ENCODE peak calls at places on chromosome 20, in six cellular contexts. J, M, Y, K, P and F are unnamed samples.

GRCh38 chr20:19834287-19834686 is 76.2 kb downstream of the RIN2 start:
- DNase-seq in J (no peak), M (no peak), Y (no peak), K (no peak), P (no peak), F (no peak)

GRCh38 chr20:19757973-19758887 is at the start of gene RIN2:
- DNase-seq in J (no peak), M (peak; percentile 92), Y (peak; percentile 93), K (peak; percentile 92), P (no peak), F (peak; percentile 90)

GRCh38 chr20:3051385-3052019 is 5.7 kb downstream of the MRPS26 start:
- DNase-seq in J (no peak), M (no peak), Y (no peak), K (no peak), P (no peak), F (no peak)

GRCh38 chr20:18734525-18735189 is 78.9 kb upstream of the SCP2D1 start:
- DNase-seq in J (no peak), M (no peak), Y (no peak), K (no peak), P (no peak), F (no peak)

GRCh38 chr20:40435146-40435545 is 253.9 kb downstream of the MAFB start:
- DNase-seq in J (no peak), M (no peak), Y (no peak), K (no peak), P (no peak), F (no peak)

GRCh38 chr20:3032624-3033023 is 10.8 kb upstream of the GNRH2 start:
- DNase-seq in J (no peak), M (no peak), Y (no peak), K (no peak), P (no peak), F (no peak)

GRCh38 chr20:38191654-38192053 is 26.6 kb upstream of the TGM2 start:
- DNase-seq in J (no peak), M (no peak), Y (no peak), K (no peak), P (no peak), F (no peak)

GRCh38 chr20:5161536-5162164 is 34.8 kb downstream of the CDS2 start:
- DNase-seq in J (no peak), M (no peak), Y (no peak), K (no peak), P (no peak), F (no peak)

GRCh38 chr20:9068896-9069663 is at the start of gene PLCB4:
- DNase-seq in J (no peak), M (peak; percentile 68), Y (peak; percentile 85), K (peak; percentile 60), P (peak; percentile 9), F (peak; percentile 20)

GRCh38 chr20:21739161-21739560 is 33.7 kb downstream of the PAX1 start:
- DNase-seq in J (no peak), M (no peak), Y (no peak), K (no peak), P (no peak), F (no peak)

GRCh38 chr20:19288061-19288460 is 75.6 kb downstream of the SLC24A3 start:
- DNase-seq in J (no peak), M (no peak), Y (no peak), K (no peak), P (no peak), F (no peak)

GRCh38 chr20:12838261-12838866 is 170.4 kb upstream of the SPTLC3 start:
- DNase-seq in J (no peak), M (no peak), Y (no peak), K (no peak), P (no peak), F (no peak)

GRCh38 chr20:41136695-41137411 is 490 bp upstream of the PLCG1 start:
- DNase-seq in J (no peak), M (peak; percentile 91), Y (peak; percentile 94), K (peak; percentile 94), P (peak; percentile 98), F (peak; percentile 93)

GRCh38 chr20:15675151-15675550 is 898.1 kb downstream of the KIF16B start:
- DNase-seq in J (no peak), M (no peak), Y (no peak), K (no peak), P (no peak), F (no peak)

GRCh38 chr20:13173201-13173600 is 47.9 kb upstream of the ISM1 start:
- DNase-seq in J (no peak), M (no peak), Y (no peak), K (no peak), P (no peak), F (no peak)

GRCh38 chr20:60262967-60263603 is 304.9 kb downstream of the CDH26 start:
- DNase-seq in J (no peak), M (peak; percentile 38), Y (no peak), K (peak; percentile 22), P (peak; percentile 62), F (no peak)

GRCh38 chr20:37524859-37525708 is 2.6 kb downstream of the BLCAP start:
- DNase-seq in J (no peak), M (peak; percentile 23), Y (no peak), K (peak; percentile 18), P (no peak), F (no peak)

GRCh38 chr20:4289875-4290274 is 274.5 kb upstream of the RNF24 start:
- DNase-seq in J (no peak), M (no peak), Y (no peak), K (no peak), P (no peak), F (no peak)

GRCh38 chr20:59835057-59835447 is 98.4 kb downstream of the SYCP2 start:
- DNase-seq in J (no peak), M (no peak), Y (no peak), K (no peak), P (no peak), F (no peak)

GRCh38 chr20:60034231-60035110 is 76.2 kb downstream of the CDH26 start:
- DNase-seq in J (no peak), M (no peak), Y (no peak), K (no peak), P (no peak), F (no peak)

GRCh38 chr20:38685853-38686473 is 38.3 kb upstream of the SLC32A1 start:
- DNase-seq in J (no peak), M (peak; percentile 28), Y (no peak), K (peak; percentile 12), P (peak; percentile 55), F (peak; percentile 50)

GRCh38 chr20:32077192-32077591 is 25.1 kb downstream of the HCK start:
- DNase-seq in J (no peak), M (no peak), Y (no peak), K (no peak), P (no peak), F (no peak)

GRCh38 chr20:60559462-60559861 is 601.2 kb downstream of the CDH26 start:
- DNase-seq in J (no peak), M (no peak), Y (no peak), K (no peak), P (no peak), F (no peak)

GRCh38 chr20:62333820-62334595 is 31.2 kb downstream of the ADRM1 start:
- DNase-seq in J (no peak), M (no peak), Y (no peak), K (no peak), P (no peak), F (no peak)

GRCh38 chr20:3784226-3784853 is 2.2 kb downstream of the CENPB start:
- DNase-seq in J (no peak), M (no peak), Y (no peak), K (no peak), P (no peak), F (no peak)

GRCh38 chr20:44597930-44598329 is 15.6 kb downstream of the PKIG start:
- DNase-seq in J (no peak), M (no peak), Y (no peak), K (no peak), P (no peak), F (no peak)

GRCh38 chr20:44596010-44596409 is 13.6 kb downstream of the PKIG start:
- DNase-seq in J (no peak), M (no peak), Y (peak; percentile 24), K (no peak), P (no peak), F (no peak)

GRCh38 chr20:44598413-44599290 is 16.3 kb downstream of the PKIG start:
- DNase-seq in J (no peak), M (no peak), Y (no peak), K (no peak), P (no peak), F (peak; percentile 34)

GRCh38 chr20:44596876-44597275 is 14.5 kb downstream of the PKIG start:
- DNase-seq in J (no peak), M (no peak), Y (no peak), K (no peak), P (no peak), F (no peak)

GRCh38 chr20:44597516-44597915 is 15.1 kb downstream of the PKIG start:
- DNase-seq in J (no peak), M (no peak), Y (no peak), K (no peak), P (no peak), F (no peak)
- H3K4me1 ChIP-seq in J (peaks cover 25% of the 10 kb centered on the region), M (peaks cover 49% of the 10 kb centered on the region), Y (peaks cover 55% of the 10 kb centered on the region), K (peaks cover 79% of the 10 kb centered on the region), P (peaks cover 8% of the 10 kb centered on the region), F (peaks cover 29% of the 10 kb centered on the region)

DNA sequence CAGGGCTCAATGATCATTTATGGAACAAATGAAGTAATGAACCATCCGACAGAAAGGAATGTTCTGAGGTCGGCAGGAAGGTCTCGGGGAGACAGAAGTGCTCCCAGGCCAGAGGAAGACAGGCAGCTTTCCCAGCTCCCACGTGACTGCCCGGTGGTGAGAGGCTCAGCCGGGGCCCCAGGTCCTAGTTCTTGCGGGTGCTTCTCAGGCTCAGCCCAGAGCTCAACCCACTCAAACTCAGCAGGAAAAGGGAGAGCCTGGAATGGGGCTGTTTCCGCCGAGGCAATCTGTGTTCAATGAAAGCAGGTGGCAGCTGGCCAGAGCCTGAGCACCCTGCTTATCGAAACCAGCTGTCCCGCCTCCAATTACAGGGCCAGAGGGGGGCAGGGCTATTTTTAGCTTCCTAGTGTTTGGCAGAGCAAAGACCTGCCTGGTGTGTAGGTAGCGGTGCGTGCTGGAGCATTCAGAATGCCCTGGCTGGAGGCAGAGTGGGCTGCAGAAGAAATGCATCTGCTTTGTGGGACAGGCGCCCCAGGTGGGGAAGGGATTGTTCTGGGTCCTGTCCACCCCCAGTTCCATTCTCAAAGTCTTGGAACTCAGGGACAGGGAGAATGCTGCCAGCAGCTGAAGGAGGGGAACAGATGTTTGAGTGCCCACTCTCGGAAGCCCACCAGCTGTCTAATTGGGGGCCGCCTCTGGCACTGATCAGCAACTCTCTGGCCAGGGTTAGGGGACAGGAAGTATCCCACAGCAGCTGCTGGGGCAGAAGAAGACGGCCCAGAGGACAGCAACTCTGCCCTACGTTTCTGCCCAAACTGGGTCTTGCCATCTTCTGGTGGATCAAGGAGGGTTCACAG is 145.0 kb downstream of the PREX1 start:
- DNase-seq in J (no peak), M (peak; percentile 97), Y (peak; percentile 87), K (peak; percentile 89), P (peak; percentile 75), F (peak; percentile 87)
- TF ChIP-seq EP300 in J (no peak), M (no peak), Y (no peak), K (no peak), P (no peak), F (no peak)

DNA sequence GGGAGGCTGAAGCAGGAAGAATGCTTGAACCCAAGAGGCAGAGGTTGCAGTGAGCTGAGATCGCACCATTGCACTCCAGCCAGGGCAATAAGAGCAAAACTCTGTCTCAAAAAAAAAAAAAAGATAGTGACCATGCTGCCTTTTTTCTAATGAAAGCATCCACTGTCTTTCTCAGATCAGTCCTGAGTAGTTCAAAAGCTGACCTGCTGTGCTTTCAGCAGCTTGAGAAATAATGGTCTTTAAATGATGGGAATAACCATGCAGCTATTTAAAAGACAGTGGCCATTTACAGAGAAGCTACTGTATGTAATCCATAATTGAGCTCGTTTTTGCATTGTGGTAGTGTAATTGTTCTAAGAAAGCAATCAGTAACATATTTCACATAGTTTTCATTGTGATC is 36.1 kb downstream of the DSTN start:
- DNase-seq in J (no peak), M (no peak), Y (no peak), K (no peak), P (no peak), F (no peak)
- H3K4me1 ChIP-seq in J (no peaks in the 10 kb centered on the region), M (peaks cover 37% of the 10 kb centered on the region), Y (peaks cover 12% of the 10 kb centered on the region), K (peaks cover 77% of the 10 kb centered on the region), P (no peaks in the 10 kb centered on the region), F (no peaks in the 10 kb centered on the region)

GRCh38 chr20:24779166-24779565 is 169.9 kb upstream of the CST7 start:
- DNase-seq in J (no peak), M (no peak), Y (peak; percentile 26), K (no peak), P (no peak), F (no peak)
- TF ChIP-seq EP300 in J (no peak), M (no peak), Y (no peak), K (no peak), P (no peak), F (no peak)